ENCODE peak calls at places on chromosomes 4 and X, in seven cellular contexts. P, G, X, E, K, N and D are unnamed samples. For H3K4me1, the result is how much of the 10 kb centered on the place peaks cover.

GRCh38 chr4:112361181-112361791 is 64.1 kb downstream of the ALPK1 start:
- DNase-seq in P (no peak), N (no peak), X (peak), E (peak), G (peak), K (no peak), D (no peak)

GRCh38 chrX:149830192-149830873 is 48.6 kb downstream of the MAGEA9 start:
- DNase-seq in X (no peak), P (no peak), E (no peak), G (no peak), K (no peak), N (no peak), D (no peak)

GRCh38 chrX:100643943-100644587 is at the start of gene SRPX2:
- DNase-seq in K (peak), P (peak), X (no peak), N (peak), G (no peak), E (peak), D (no peak)

GRCh38 chrX:24283122-24283789 is 30.6 kb downstream of the SUPT20HL2 start:
- DNase-seq in N (peak), K (peak), X (no peak), P (no peak), G (no peak), E (no peak), D (no peak)

GRCh38 chr4:67779631-67780030 is 25.4 kb upstream of the GNRHR start:
- DNase-seq in K (no peak), N (no peak), G (no peak), E (peak), X (no peak), P (no peak), D (no peak)

GRCh38 chr4:81550005-81550896 is 78.5 kb upstream of the RASGEF1B start:
- DNase-seq in N (peak), E (no peak), X (no peak), G (no peak), K (no peak), P (no peak), D (no peak)

GRCh38 chr4:41294445-41295062 is 37.8 kb downstream of the UCHL1 start:
- DNase-seq in X (no peak), E (no peak), K (no peak), P (no peak), G (peak), N (no peak), D (no peak)

GRCh38 chr4:150230556-150230955 is 152.3 kb downstream of the DCLK2 start:
- DNase-seq in K (no peak), X (no peak), G (no peak), P (no peak), N (no peak), E (no peak), D (no peak)

GRCh38 chrX:106780259-106780658 is 22.2 kb upstream of the TBC1D8B start:
- DNase-seq in N (no peak), X (no peak), K (no peak), G (no peak), P (no peak), E (no peak), D (no peak)

GRCh38 chrX:101550362-101550761 is at the start of gene ARMCX1:
- DNase-seq in P (no peak), X (peak), N (peak), E (no peak), G (no peak), K (peak), D (peak)

GRCh38 chrX:24148535-24149345 is 789 bp upstream of the ZFX start:
- DNase-seq in G (peak), N (peak), K (no peak), P (no peak), E (peak), X (no peak), D (peak)

GRCh38 chr4:67746797-67747495 is 7.2 kb downstream of the GNRHR start:
- DNase-seq in E (peak), K (no peak), N (no peak), X (no peak), G (peak), P (no peak), D (no peak)

GRCh38 chr4:167234388-167234881 is at the start of gene SPOCK3:
- DNase-seq in K (no peak), P (peak), G (peak), X (peak), N (no peak), E (peak), D (peak)

GRCh38 chr4:53847935-53848334 is 216.5 kb downstream of the CHIC2 start:
- DNase-seq in G (peak), P (no peak), N (no peak), K (no peak), X (no peak), E (no peak), D (no peak)

GRCh38 chr4:71406459-71406963 is 67.7 kb downstream of the SLC4A4 start:
- DNase-seq in E (peak), K (no peak), N (no peak), G (no peak), P (no peak), X (no peak), D (no peak)

GRCh38 chrX:107840971-107841370 is 15.3 kb downstream of the MID2 start:
- DNase-seq in K (no peak), N (no peak), E (no peak), G (no peak), P (no peak), X (no peak), D (no peak)

GRCh38 chr4:57131849-57132745 is 21.9 kb upstream of the IGFBP7 start:
- DNase-seq in E (peak), N (no peak), X (no peak), P (no peak), K (no peak), G (peak), D (no peak)

GRCh38 chr4:112448211-112448745 is 67.7 kb downstream of the NEUROG2 start:
- DNase-seq in K (no peak), E (peak), N (no peak), X (no peak), G (no peak), P (no peak), D (no peak)

GRCh38 chr4:174284181-174284886 is 623 bp downstream of the CEP44 start:
- DNase-seq in E (peak), G (no peak), N (no peak), X (no peak), K (no peak), P (peak), D (no peak)

GRCh38 chr4:159292137-159292896 is 189.4 kb downstream of the RAPGEF2 start:
- DNase-seq in N (no peak), G (no peak), E (peak), X (no peak), K (no peak), P (no peak), D (no peak)

GRCh38 chr4:78560296-78560963 is 8.9 kb downstream of the ANXA3 start:
- DNase-seq in G (peak), P (no peak), K (no peak), X (no peak), E (peak), N (no peak), D (peak)

GRCh38 chrX:31449064-31449463 is 377.2 kb upstream of the FTHL17 start:
- DNase-seq in G (no peak), P (no peak), E (no peak), N (no peak), K (no peak), X (no peak), D (no peak)

GRCh38 chrX:154371771-154372300 is 2.6 kb downstream of the FLNA start:
- DNase-seq in G (no peak), E (no peak), K (no peak), X (no peak), N (peak), P (peak), D (peak)

GRCh38 chr4:19438228-19438627 is 813.5 kb upstream of the SLIT2 start:
- DNase-seq in G (no peak), P (no peak), K (no peak), E (peak), N (no peak), X (no peak), D (no peak)

GRCh38 chrX:107710617-107711391 is 64.8 kb downstream of the TSC22D3 start:
- DNase-seq in K (peak), P (peak), E (peak), X (no peak), N (peak), G (peak), D (no peak)

GRCh38 chrX:44935640-44936039 is 62.7 kb downstream of the KDM6A start:
- DNase-seq in E (peak), N (no peak), X (no peak), G (no peak), P (no peak), K (no peak), D (no peak)

GRCh38 chr4:126899382-126899801 is 733.4 kb upstream of the INTU start:
- DNase-seq in E (peak), G (no peak), N (no peak), K (no peak), X (no peak), P (no peak), D (peak)

GRCh38 chr4:82850684-82851083 is 40.3 kb downstream of the SEC31A start:
- DNase-seq in G (no peak), K (no peak), X (no peak), E (no peak), N (no peak), P (no peak), D (no peak)

GRCh38 chr4:39729557-39729956 is 31.6 kb downstream of the UBE2K start:
- DNase-seq in P (no peak), G (no peak), K (no peak), X (no peak), N (no peak), E (no peak), D (no peak)

GRCh38 chr4:78971326-78971725 is 32.1 kb upstream of the PAQR3 start:
- DNase-seq in X (no peak), N (peak), E (no peak), P (no peak), G (no peak), K (peak), D (no peak)

GRCh38 chr4:145388043-145388442 is 93.6 kb upstream of the SMAD1 start:
- DNase-seq in X (no peak), G (no peak), P (no peak), N (no peak), K (no peak), E (peak), D (no peak)

GRCh38 chr4:147085796-147086195 is 140.1 kb upstream of the TTC29 start:
- DNase-seq in P (no peak), K (no peak), N (no peak), E (no peak), G (no peak), X (no peak), D (no peak)
- TF ChIP-seq CTCF in P (no peak), K (no peak), N (no peak), E (no peak), G (no peak), X (no peak), D (no peak)

GRCh38 chr4:184853385-184853784 is 27.6 kb upstream of the ACSL1 start:
- DNase-seq in K (no peak), G (no peak), E (no peak), N (no peak), X (no peak), P (no peak), D (no peak)

GRCh38 chr4:184854673-184855072 is 28.9 kb upstream of the ACSL1 start:
- DNase-seq in E (no peak), P (no peak), K (peak), G (no peak), X (no peak), N (no peak), D (no peak)

GRCh38 chr4:184857446-184858121 is 31.8 kb upstream of the ACSL1 start:
- DNase-seq in G (no peak), P (no peak), K (no peak), E (no peak), X (no peak), N (no peak), D (no peak)

GRCh38 chr4:184860018-184860530 is 34.3 kb upstream of the ACSL1 start:
- DNase-seq in K (no peak), P (no peak), N (no peak), G (no peak), E (no peak), X (no peak), D (no peak)

DNA sequence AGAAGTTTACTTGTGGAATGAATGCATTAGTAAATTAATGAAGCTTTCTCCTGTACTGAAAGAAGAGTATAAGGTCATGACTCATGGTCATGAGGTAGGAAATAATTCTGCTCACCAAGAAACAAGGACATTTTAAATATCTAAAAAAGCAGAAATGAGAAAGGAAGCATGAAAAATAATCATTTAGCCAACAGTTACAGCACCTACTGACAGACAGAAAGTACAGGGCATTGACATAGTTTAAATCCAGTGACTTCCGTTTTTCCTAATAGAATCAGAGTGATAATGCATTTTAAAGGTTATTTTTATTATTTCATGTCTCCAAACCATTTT is 30.5 kb upstream of the ACSL1 start:
- DNase-seq in N (no peak), G (no peak), E (no peak), K (no peak), P (no peak), X (no peak), D (no peak)
- H3K4me1 ChIP-seq in N (under half), G (under half), E (under half), K (under half), P (under half), X (under half), D (under half)

GRCh38 chr4:128812360-128812958 is 3.0 kb downstream of the JADE1 start:
- DNase-seq in E (peak), N (no peak), K (peak), X (peak), P (peak), G (peak), D (peak)
- TF ChIP-seq CTCF in E (no peak), N (no peak), K (no peak), X (no peak), P (no peak), G (no peak), D (no peak)

DNA sequence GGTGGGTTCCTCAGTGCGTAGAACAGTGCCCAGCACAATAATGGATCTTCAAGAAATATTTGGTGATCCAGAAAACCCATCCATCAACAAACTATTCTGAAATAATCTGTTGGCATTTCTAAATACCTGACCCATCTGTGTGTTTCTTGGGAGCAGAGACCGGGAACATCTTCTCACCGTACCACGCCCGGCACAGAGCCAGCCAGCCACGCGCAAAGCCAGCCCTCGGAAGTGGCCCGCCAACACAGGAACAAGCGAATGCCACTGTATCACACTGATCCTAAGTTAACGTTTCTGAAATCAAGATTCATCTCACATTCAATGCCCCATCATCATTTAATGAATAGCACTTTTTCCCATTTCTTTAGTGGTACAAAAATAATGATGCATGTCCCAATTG is 44.4 kb downstream of the JAKMIP1 start:
- DNase-seq in P (no peak), N (no peak), K (no peak), E (no peak), X (no peak), G (no peak), D (no peak)
- H3K4me1 ChIP-seq in P (under half), N (under half), K (under half), E (under half), X (under half), G (under half), D (under half)

GRCh38 chr4:102420563-102421221 is 75.4 kb upstream of the SLC39A8 start:
- DNase-seq in E (peak), N (no peak), K (no peak), P (no peak), X (no peak), G (no peak), D (no peak)
- TF ChIP-seq CTCF in E (peak), N (peak), K (no peak), P (peak), X (no peak), G (no peak), D (no peak)

DNA sequence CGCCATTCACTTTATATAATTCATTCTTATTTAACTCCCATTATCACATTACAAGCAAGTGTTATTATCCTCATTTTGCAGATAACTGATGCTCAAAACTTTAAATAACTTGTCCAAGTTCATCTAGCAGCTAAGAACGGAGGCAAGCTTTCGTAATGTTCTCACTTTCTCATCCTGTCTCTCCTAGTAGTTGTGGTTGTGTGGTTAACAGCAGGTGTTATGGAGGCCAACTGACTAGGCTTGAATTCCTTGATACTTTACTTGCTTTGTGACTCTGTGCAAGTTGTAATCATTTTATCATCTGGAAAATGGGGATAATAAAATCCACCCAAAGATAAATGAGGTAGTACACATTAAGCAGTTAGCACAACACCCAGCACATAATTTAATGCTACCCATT is 109.9 kb upstream of the PTPN13 start:
- DNase-seq in E (no peak), N (no peak), G (no peak), X (no peak), P (no peak), K (no peak), D (no peak)
- H3K4me1 ChIP-seq in E (under half), N (under half), G (under half), X (under half), P (under half), K (under half), D (under half)

GRCh38 chr4:2394544-2394943 is 23.9 kb downstream of the ZFYVE28 start:
- DNase-seq in N (no peak), G (no peak), E (no peak), P (no peak), K (no peak), X (no peak), D (no peak)

GRCh38 chr4:2397596-2398379 is 20.7 kb downstream of the ZFYVE28 start:
- DNase-seq in E (no peak), K (no peak), G (no peak), X (no peak), P (no peak), N (no peak), D (no peak)

GRCh38 chr4:2395038-2395437 is 23.4 kb downstream of the ZFYVE28 start:
- DNase-seq in P (no peak), G (no peak), N (no peak), K (no peak), E (no peak), X (no peak), D (no peak)

GRCh38 chr4:2395584-2395983 is 22.9 kb downstream of the ZFYVE28 start:
- DNase-seq in K (no peak), G (no peak), P (no peak), X (no peak), N (no peak), E (no peak), D (no peak)

GRCh38 chr4:2396781-2397368 is 21.6 kb downstream of the ZFYVE28 start:
- DNase-seq in X (no peak), E (no peak), K (no peak), N (no peak), G (no peak), P (no peak), D (no peak)
- TF ChIP-seq CTCF in X (no peak), E (no peak), K (no peak), N (no peak), G (no peak), P (no peak), D (no peak)

GRCh38 chr4:147425019-147425418 is 55.9 kb upstream of the EDNRA start:
- DNase-seq in K (no peak), E (peak), N (no peak), G (no peak), X (no peak), P (no peak), D (no peak)
- H3K4me1 ChIP-seq in K (under half), E (under half), N (under half), G (under half), X (under half), P (under half), D (under half)

DNA sequence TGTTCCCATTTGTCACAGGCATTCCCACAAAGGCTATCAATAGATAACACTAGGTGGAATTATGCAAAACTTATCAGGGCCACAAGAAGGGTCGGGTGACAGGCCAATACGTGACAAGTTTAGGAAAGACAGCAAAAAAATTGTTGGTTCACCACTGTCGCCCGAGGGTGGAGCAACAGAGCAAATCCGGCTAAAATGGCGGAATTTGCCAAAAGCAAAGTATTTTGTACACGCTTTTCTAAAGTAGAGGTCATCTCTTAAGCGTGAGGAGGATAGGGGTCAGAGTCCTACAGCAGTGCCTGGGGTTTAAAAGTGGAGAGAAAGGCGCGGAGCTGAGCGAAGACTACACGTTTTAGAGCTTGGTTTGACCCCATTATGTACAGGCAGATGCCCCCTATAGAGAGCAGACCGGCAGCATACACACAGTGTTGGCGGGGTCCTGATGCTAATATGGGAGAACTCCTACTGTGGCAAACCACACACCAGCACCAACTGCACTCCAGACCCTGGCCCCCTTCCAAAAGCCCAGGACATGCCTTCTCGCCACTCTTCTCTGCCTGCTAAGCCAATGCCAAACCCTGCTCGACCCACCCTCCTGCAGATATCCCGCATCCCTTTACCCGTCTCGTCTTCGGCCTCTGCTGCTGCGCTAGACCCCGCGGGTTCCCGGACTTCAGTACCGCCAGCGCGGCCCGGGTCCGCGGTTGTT is 733 bp downstream of the CCNA2 start:
- DNase-seq in P (peak), G (peak), K (no peak), X (peak), N (peak), E (peak), D (peak)
- TF ChIP-seq CTCF in P (no peak), G (peak), K (no peak), X (peak), N (no peak), E (no peak), D (no peak)